ENCODE peak calls at places on chromosomes 5 and 9, in four cellular contexts. N is GM12891, P is SK-N-SH, V is H1. C is an unnamed sample.
A peak's percentile ranks its signal among the peaks of the same experiment; 100 is the strongest.

GRCh38 chr5:72281764-72282499 is 38.1 kb downstream of the MRPS27 start:
- DNase-seq in P (peak; percentile 45), V (no peak), N (no peak), C (no peak)

GRCh38 chr5:158701406-158702177 is 398.1 kb downstream of the EBF1 start:
- DNase-seq in P (no peak), N (no peak), V (no peak), C (no peak)

GRCh38 chr9:135363556-135363955 is 116.0 kb upstream of the PPP1R26 start:
- DNase-seq in P (no peak), V (no peak), N (no peak), C (no peak)

GRCh38 chr5:159576902-159577301 is 246.6 kb upstream of the IL12B start:
- DNase-seq in V (no peak), N (no peak), P (no peak), C (no peak)

GRCh38 chr5:132459031-132459982 is 31.3 kb downstream of the IRF1 start:
- DNase-seq in P (no peak), N (no peak), V (no peak), C (no peak)

GRCh38 chr5:109146611-109147010 is 263.2 kb downstream of the PJA2 start:
- DNase-seq in N (no peak), V (no peak), P (no peak), C (no peak)

GRCh38 chr5:142521706-142522105 is 164.2 kb downstream of the FGF1 start:
- DNase-seq in V (no peak), N (no peak), P (no peak), C (no peak)

GRCh38 chr9:97803167-97804058 is 49.6 kb upstream of the FOXE1 start:
- DNase-seq in N (peak; percentile 85), V (no peak), P (peak; percentile 97), C (peak; percentile 82)

GRCh38 chr9:121197135-121197534 is 4.5 kb downstream of the RAB14 start:
- DNase-seq in V (no peak), N (no peak), P (no peak), C (no peak)

GRCh38 chr9:79452265-79452664 is 119.5 kb upstream of the TLE4 start:
- DNase-seq in V (no peak), P (no peak), N (no peak), C (no peak)

GRCh38 chr9:134136117-134136996 is 475 bp downstream of the WDR5 start:
- DNase-seq in V (no peak), N (no peak), P (no peak), C (peak; percentile 48)

GRCh38 chr5:159149085-159149484 is 49.4 kb upstream of the EBF1 start:
- DNase-seq in N (no peak), P (no peak), V (no peak), C (no peak)

GRCh38 chr5:67094476-67095300 is 101.9 kb downstream of the CD180 start:
- DNase-seq in V (no peak), N (no peak), P (no peak), C (no peak)

GRCh38 chr5:34061993-34062392 is 19.0 kb upstream of the C1QTNF3 start:
- DNase-seq in N (no peak), P (no peak), V (no peak), C (no peak)

GRCh38 chr9:137295313-137296213 is 6.5 kb downstream of the NRARP start:
- DNase-seq in V (no peak), N (peak; percentile 91), P (peak; percentile 97), C (peak; percentile 95)

GRCh38 chr9:92877531-92878430 is at the start of gene ZNF484:
- DNase-seq in V (peak; percentile 91), P (peak; percentile 87), N (peak; percentile 77), C (peak; percentile 71)

GRCh38 chr5:96297867-96298266 is 135.2 kb downstream of the PCSK1 start:
- DNase-seq in P (no peak), N (no peak), V (no peak), C (no peak)

GRCh38 chr5:91160751-91161285 is 222.3 kb downstream of the ARRDC3 start:
- DNase-seq in V (no peak), N (no peak), P (no peak), C (no peak)

GRCh38 chr9:106878081-106878837 is 15.3 kb downstream of the ZNF462 start:
- DNase-seq in V (no peak), N (no peak), P (peak; percentile 27), C (no peak)

GRCh38 chr5:150117945-150118560 is 31.7 kb upstream of the CSF1R start:
- DNase-seq in P (no peak), V (no peak), N (no peak), C (peak; percentile 3)

GRCh38 chr5:150120617-150121447 is 34.5 kb upstream of the CSF1R start:
- DNase-seq in P (no peak), V (no peak), N (no peak), C (no peak)

GRCh38 chr5:150120062-150120441 is 33.7 kb upstream of the CSF1R start:
- DNase-seq in N (no peak), V (no peak), P (no peak), C (no peak)

GRCh38 chr5:150118561-150119229 is 32.3 kb upstream of the CSF1R start:
- DNase-seq in V (no peak), P (no peak), N (no peak), C (peak; percentile 5)

GRCh38 chr5:150119421-150120061 is 33.2 kb upstream of the CSF1R start:
- DNase-seq in V (no peak), P (no peak), N (no peak), C (no peak)
- TF ChIP-seq TAF1 in V (no peak), P (no peak), N (no peak), C (no peak)

DNA sequence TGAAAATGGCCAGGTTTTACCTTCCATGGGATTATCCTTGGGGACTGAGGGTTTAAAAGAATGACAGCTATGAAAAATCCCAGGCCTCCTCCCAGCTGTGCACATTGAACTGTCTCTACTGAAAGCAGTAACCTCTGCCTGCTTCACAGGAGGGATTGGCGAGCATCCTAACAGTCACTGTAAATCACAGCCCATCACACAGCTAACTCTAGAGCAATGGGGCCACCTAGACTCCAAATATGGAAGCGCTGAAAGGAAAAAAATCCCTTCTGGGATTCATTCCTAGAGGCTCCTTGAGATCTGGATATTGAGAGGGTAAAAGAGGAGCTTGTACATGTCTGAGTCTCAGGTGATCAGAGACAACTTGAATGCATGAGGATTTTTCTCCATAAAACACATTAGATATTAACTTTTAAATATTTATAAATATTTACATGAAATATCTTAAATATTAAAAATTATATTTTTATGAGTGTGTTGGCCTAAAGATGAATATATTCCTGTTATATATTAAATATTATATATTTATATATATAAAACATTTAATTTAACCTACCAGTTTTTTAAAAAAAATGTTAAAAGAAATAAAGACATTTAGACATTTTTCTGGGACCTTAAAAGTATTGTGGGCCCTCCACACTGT is 133.8 kb upstream of the SLC24A2 start:
- DNase-seq in N (no peak), P (peak; percentile 72), V (peak; percentile 34), C (no peak)
- TF ChIP-seq TAF1 in N (no peak), P (no peak), V (no peak), C (no peak)

GRCh38 chr5:149358294-149358651 is 427 bp downstream of the PCYOX1L start:
- DNase-seq in P (peak; percentile 81), N (no peak), V (no peak), C (no peak)
- TF ChIP-seq TAF1 in P (no peak), N (no peak), V (no peak), C (no peak)

DNA sequence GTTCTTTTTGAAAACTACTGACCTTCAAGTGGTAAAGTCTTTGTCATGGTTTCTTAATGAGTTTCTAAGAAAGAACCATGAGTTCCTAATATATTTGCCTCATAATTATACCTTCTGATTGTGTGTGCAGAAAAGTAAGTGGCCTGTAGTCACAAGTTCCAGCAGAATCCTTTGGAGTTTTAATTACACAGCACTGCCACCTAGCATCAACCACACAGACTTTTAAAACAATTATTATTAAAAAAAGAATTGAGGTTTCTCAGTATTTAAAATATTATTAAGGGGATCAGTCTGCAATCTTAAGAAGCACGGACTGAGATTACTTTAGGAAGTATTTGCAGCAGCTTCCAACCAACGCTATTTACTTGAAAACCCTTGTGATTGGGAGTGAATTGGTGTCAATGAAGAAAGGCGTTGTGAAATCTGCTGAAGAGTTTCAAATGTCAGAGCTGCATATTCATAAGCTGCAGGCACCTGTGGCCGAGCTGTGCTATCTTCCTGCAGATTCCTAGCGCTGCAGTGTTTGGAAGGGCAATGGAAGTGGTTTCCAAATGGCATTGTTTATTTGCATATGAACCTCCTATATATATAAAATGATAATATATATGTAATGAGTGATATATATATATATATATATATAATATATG is 1074.2 kb upstream of the WWC1 start:
- DNase-seq in N (no peak), P (no peak), V (no peak), C (no peak)
- TF ChIP-seq TAF1 in N (no peak), P (no peak), V (no peak), C (no peak)

GRCh38 chr5:81505672-81506071 is 111.7 kb upstream of the ACOT12 start:
- DNase-seq in P (no peak), V (no peak), N (peak; percentile 3), C (no peak)

GRCh38 chr5:81506900-81507588 is 113.1 kb upstream of the ACOT12 start:
- DNase-seq in N (peak; percentile 28), V (peak; percentile 9), P (peak; percentile 66), C (peak; percentile 29)

GRCh38 chr5:81506378-81506777 is 112.4 kb upstream of the ACOT12 start:
- DNase-seq in P (no peak), V (no peak), N (no peak), C (no peak)
- TF ChIP-seq TAF1 in P (no peak), V (no peak), N (no peak), C (no peak)

C was measured in GM12892.